ENCODE peak calls at places on chromosomes 13 and 19, in eight cellular contexts. E is neural progenitor cell, Q is MM.1S, I is hepatocyte, D is OCI-LY7, J is GM23248, Y is PC-3, Z is HCT116. U is an unnamed sample.

GRCh38 chr19:4879041-4879440 is 11.6 kb upstream of the PLIN3 start:
- DNase-seq in E (no peak), Q (no peak), I (no peak), D (no peak), J (no peak), Y (no peak), Z (no peak), U (no peak)

GRCh38 chr19:29831041-29831548 is 19.3 kb downstream of the CCNE1 start:
- DNase-seq in E (no peak), Q (no peak), I (no peak), D (no peak), J (peak; percentile 15), Y (peak; percentile 66), Z (peak; percentile 76), U (no peak)

GRCh38 chr19:51364200-51365106 is 1.7 kb downstream of the ETFB start:
- DNase-seq in E (no peak), Q (no peak), I (peak; percentile 53), D (no peak), J (peak; percentile 29), Y (peak; percentile 94), Z (no peak), U (no peak)

GRCh38 chr19:38710928-38711725 is 33.1 kb downstream of the CAPN12 start:
- DNase-seq in E (no peak), Q (no peak), I (no peak), D (no peak), J (peak; percentile 38), Y (no peak), Z (no peak), U (no peak)

GRCh38 chr13:51784097-51784496 is 19.9 kb downstream of the DHRS12 start:
- DNase-seq in E (no peak), Q (no peak), I (no peak), D (no peak), J (no peak), Y (no peak), Z (no peak), U (no peak)

GRCh38 chr13:76383671-76384461 is 502.3 kb downstream of the KCTD12 start:
- DNase-seq in E (no peak), Q (no peak), I (peak; percentile 70), D (no peak), J (peak; percentile 87), Y (peak; percentile 76), Z (no peak), U (no peak)

GRCh38 chr13:102870677-102871415 is 25.0 kb downstream of the ERCC5 start:
- DNase-seq in E (peak; percentile 80), Q (peak; percentile 57), I (peak; percentile 86), D (peak; percentile 43), J (peak; percentile 77), Y (peak; percentile 63), Z (peak; percentile 19), U (peak; percentile 83)

GRCh38 chr19:21321996-21322395 is 7.2 kb downstream of the ZNF708 start:
- DNase-seq in E (no peak), Q (no peak), I (no peak), D (no peak), J (peak; percentile 68), Y (no peak), Z (no peak), U (no peak)

GRCh38 chr19:29260477-29261317 is 47.7 kb upstream of the UQCRFS1 start:
- DNase-seq in E (peak; percentile 74), Q (peak; percentile 45), I (peak; percentile 56), D (peak; percentile 60), J (peak; percentile 28), Y (no peak), Z (peak; percentile 36), U (peak; percentile 75)

GRCh38 chr13:33213024-33213795 is 72.3 kb downstream of the STARD13 start:
- DNase-seq in E (peak; percentile 53), Q (no peak), I (no peak), D (no peak), J (no peak), Y (no peak), Z (no peak), U (peak; percentile 30)

GRCh38 chr19:19406878-19407639 is 1.6 kb downstream of the GATAD2A start:
- DNase-seq in E (peak; percentile 28), Q (peak; percentile 79), I (peak; percentile 72), D (peak; percentile 73), J (peak; percentile 77), Y (peak; percentile 61), Z (no peak), U (no peak)

GRCh38 chr13:34816543-34816942 is 125.5 kb upstream of the NBEA start:
- DNase-seq in E (no peak), Q (no peak), I (peak; percentile 36), D (no peak), J (peak; percentile 21), Y (no peak), Z (no peak), U (no peak)
- TF ChIP-seq EZH2phosphoT487 in E (no peak), Q (no peak), I (no peak), D (no peak), J (no peak), Y (no peak), Z (no peak), U (no peak)

GRCh38 chr19:3673506-3674439 is 26.5 kb downstream of the PIP5K1C start:
- DNase-seq in E (no peak), Q (no peak), I (no peak), D (no peak), J (no peak), Y (no peak), Z (no peak), U (no peak)

GRCh38 chr19:3671680-3672574 is 28.3 kb downstream of the PIP5K1C start:
- DNase-seq in E (no peak), Q (no peak), I (no peak), D (no peak), J (no peak), Y (no peak), Z (no peak), U (no peak)

GRCh38 chr19:3672993-3673392 is 27.3 kb downstream of the PIP5K1C start:
- DNase-seq in E (peak; percentile 41), Q (no peak), I (no peak), D (no peak), J (no peak), Y (no peak), Z (no peak), U (no peak)

GRCh38 chr19:3670796-3671679 is 29.2 kb downstream of the PIP5K1C start:
- DNase-seq in E (no peak), Q (no peak), I (peak; percentile 42), D (no peak), J (peak; percentile 85), Y (no peak), Z (no peak), U (no peak)

DNA sequence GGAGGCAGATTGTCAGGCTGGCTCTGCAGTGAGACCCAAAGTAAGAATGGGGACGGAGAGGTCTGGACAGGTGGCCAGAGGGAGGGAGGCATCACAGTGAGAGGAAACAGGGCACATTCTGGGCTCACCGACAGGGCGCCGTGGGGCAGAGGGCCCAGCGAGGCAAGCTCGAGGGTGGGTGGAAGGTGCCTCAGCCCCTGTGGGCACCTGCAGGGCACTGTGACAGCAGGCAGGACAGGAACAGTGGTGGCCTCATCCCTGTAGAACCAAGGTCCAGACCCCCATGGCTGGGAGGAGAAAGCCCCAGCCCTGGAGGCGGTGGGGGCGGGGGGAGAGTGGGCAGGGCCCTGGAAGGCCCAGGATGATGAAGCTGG is 27.7 kb downstream of the PIP5K1C start:
- DNase-seq in E (no peak), Q (no peak), I (no peak), D (no peak), J (no peak), Y (no peak), Z (no peak), U (no peak)
- H3K27ac ChIP-seq in E (peak overlapping the region; percentile 76), Q (no peak overlapping the region), I (no peak overlapping the region), D (no peak overlapping the region), J (no peak overlapping the region), Y (no peak overlapping the region), Z (no peak overlapping the region), U (no peak overlapping the region)

DNA sequence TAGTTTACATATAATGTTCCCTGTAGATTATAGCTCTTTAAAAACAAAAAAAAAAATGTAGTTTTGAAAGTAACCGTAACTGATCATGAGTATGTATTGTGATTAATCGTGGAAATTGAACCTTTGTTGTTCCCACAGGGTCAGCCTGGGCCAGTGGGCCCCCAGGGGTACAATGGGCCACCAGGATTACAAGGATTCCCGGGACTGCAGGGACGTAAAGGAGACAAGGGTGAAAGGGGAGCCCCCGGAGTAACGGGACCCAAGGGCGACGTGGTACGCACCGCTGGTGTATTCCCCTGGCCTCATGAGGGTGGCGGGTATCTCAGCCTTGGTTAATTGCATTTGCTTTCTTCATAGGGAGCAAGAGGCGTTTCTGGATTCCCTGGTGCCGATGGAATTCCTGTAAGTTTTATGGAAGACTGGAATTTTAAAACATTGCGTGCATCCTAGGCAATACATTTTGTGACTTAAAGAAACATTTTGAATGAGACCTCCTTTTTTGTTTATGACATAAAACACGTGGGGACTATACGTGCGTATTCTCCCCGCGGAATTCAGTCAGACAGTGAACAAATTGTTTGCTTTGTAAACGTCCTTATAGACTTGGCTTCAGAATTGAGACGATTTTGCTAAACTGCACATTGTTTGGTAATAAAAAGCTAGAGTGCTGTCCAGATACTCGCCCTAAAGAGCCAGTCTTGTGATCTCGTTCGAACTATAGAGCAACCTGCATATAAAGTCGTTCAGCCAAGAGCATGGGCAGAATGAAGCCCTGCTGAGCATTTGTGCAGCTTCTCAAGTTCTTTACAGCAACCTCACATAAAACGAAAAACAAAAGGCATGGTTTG is 117.7 kb downstream of the COL4A2 start:
- DNase-seq in E (no peak), Q (no peak), I (peak; percentile 35), D (no peak), J (no peak), Y (no peak), Z (no peak), U (no peak)
- TF ChIP-seq EZH2phosphoT487 in E (no peak), Q (no peak), I (no peak), D (no peak), J (no peak), Y (no peak), Z (no peak), U (no peak)

GRCh38 chr13:29452773-29453574 is 142.5 kb downstream of the SLC7A1 start:
- DNase-seq in E (no peak), Q (no peak), I (no peak), D (no peak), J (peak; percentile 33), Y (no peak), Z (no peak), U (no peak)

GRCh38 chr13:29446016-29446415 is 149.5 kb downstream of the SLC7A1 start:
- DNase-seq in E (no peak), Q (no peak), I (no peak), D (no peak), J (no peak), Y (no peak), Z (no peak), U (no peak)

GRCh38 chr13:29449726-29450125 is 145.8 kb downstream of the SLC7A1 start:
- DNase-seq in E (no peak), Q (no peak), I (no peak), D (no peak), J (no peak), Y (no peak), Z (no peak), U (no peak)

GRCh38 chr13:29453657-29454056 is 141.8 kb downstream of the SLC7A1 start:
- DNase-seq in E (no peak), Q (no peak), I (no peak), D (no peak), J (peak; percentile 25), Y (no peak), Z (no peak), U (no peak)

DNA sequence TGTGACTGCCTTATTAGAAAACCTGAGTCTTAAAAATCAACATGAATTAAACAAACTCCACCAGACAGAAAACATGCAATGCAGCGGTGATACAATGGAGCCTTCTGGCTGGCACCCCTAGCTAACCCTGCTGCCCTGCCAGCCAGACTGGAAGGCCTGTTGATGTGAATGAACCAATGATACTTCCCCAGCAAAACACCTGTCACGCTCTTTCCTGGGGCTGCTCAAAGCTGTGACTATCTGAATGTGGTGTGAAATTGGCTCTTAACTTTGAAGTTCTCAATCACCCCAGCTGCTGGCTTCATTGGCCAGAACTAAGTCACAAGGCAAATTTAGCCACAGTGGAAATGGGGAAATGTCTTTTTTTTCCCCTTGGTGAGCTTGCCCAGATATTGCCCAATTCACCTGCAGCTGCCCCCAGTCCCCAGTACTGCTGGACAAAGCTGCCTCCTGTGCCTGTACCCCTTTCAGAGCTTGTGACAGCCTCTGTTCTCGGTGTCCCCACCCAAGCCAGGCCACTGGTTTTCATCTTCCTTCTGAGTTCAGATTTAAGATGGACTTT is 147.3 kb downstream of the SLC7A1 start:
- DNase-seq in E (no peak), Q (no peak), I (no peak), D (peak; percentile 52), J (no peak), Y (no peak), Z (no peak), U (no peak)
- H3K27ac ChIP-seq in E (no peak overlapping the region), Q (no peak overlapping the region), I (no peak overlapping the region), D (no peak overlapping the region), J (no peak overlapping the region), Y (no peak overlapping the region), Z (no peak overlapping the region), U (no peak overlapping the region)